ENCODE peak calls at places on chromosomes 1 and 21, in eight cellular contexts. D is ovary, P is dermis blood vessel endothelial cell, L is neural progenitor cell, W is Calu3, H is T-helper 9 cell, K is hippocampal formation, U is activated gamma-delta T cell treated with Interleukin-2 at 50 U/mL for 16 hours. F is an unnamed sample.

GRCh38 chr1:34167091-34167788 is 2.2 kb upstream of the CSMD2 start:
- DNase-seq in D (no peak), P (no peak), L (peak; percentile 39), W (no peak), H (no peak), K (peak; percentile 64), U (no peak), F (no peak)

GRCh38 chr1:218376722-218377121 is 31.6 kb downstream of the TGFB2 start:
- DNase-seq in D (no peak), P (no peak), L (no peak), W (no peak), H (no peak), K (no peak), U (no peak), F (no peak)

GRCh38 chr1:84245566-84245965 is 55.9 kb upstream of the SAMD13 start:
- DNase-seq in D (no peak), P (peak; percentile 64), L (no peak), W (no peak), H (no peak), K (no peak), U (no peak), F (peak; percentile 46)

GRCh38 chr21:46265736-46266525 is 19.5 kb downstream of the MCM3AP start:
- DNase-seq in D (no peak), P (no peak), L (no peak), W (no peak), H (no peak), K (no peak), U (no peak), F (no peak)

GRCh38 chr1:16032388-16033100 is 10.7 kb downstream of the CLCNKA start:
- DNase-seq in D (peak; percentile 89), P (peak; percentile 90), L (peak; percentile 97), W (peak; percentile 85), H (peak; percentile 14), K (peak; percentile 27), U (peak; percentile 21), F (peak; percentile 89)

GRCh38 chr1:193479187-193479586 is 292.8 kb upstream of the B3GALT2 start:
- DNase-seq in D (no peak), P (no peak), L (no peak), W (no peak), H (peak; percentile 66), K (no peak), U (peak; percentile 79), F (no peak)

GRCh38 chr1:156750932-156751723 is at the start of gene HDGF:
- DNase-seq in D (peak; percentile 79), P (peak; percentile 57), L (peak; percentile 77), W (peak; percentile 71), H (peak; percentile 29), K (no peak), U (peak; percentile 30), F (peak; percentile 25)

GRCh38 chr1:151892190-151892589 is 17.1 kb downstream of the THEM4 start:
- DNase-seq in D (no peak), P (no peak), L (no peak), W (no peak), H (no peak), K (no peak), U (no peak), F (peak; percentile 48)

GRCh38 chr1:24481843-24482610 is 20.6 kb upstream of the RCAN3 start:
- DNase-seq in D (no peak), P (no peak), L (no peak), W (no peak), H (no peak), K (no peak), U (peak; percentile 29), F (no peak)

F was measured in fibroblast of the aortic adventitia.